ENCODE peak calls at places on chromosome 10, in eight cellular contexts. U is upper lobe of right lung; S is A549; C is breast epithelium; F is neural crest cell; Z is left ventricle myocardium inferior; O is activated CD8-positive, alpha-beta T cell treated with anti-CD3 and anti-CD28 coated beads for 36 hours; L is RWPE1. K is an unnamed sample.

GRCh38 chr10:6916601-6917000 is 336.5 kb upstream of the PRKCQ start:
- DNase-seq in U (no peak), S (no peak), C (no peak), F (no peak), Z (no peak), O (no peak), L (no peak), K (no peak)

GRCh38 chr10:99329238-99329890 is at the start of gene CNNM1:
- DNase-seq in U (peak), S (peak), C (no peak), F (peak), Z (no peak), O (peak), L (peak), K (no peak)

GRCh38 chr10:106500585-106501525 is 663.7 kb downstream of the SORCS1 start:
- DNase-seq in U (no peak), S (no peak), C (no peak), F (no peak), Z (no peak), O (no peak), L (no peak), K (no peak)

GRCh38 chr10:17915181-17915580 is 36.5 kb upstream of the SLC39A12 start:
- DNase-seq in U (no peak), S (no peak), C (no peak), F (no peak), Z (no peak), O (no peak), L (no peak), K (no peak)

GRCh38 chr10:17409170-17409733 is 45.1 kb downstream of the ST8SIA6 start:
- DNase-seq in U (no peak), S (no peak), C (no peak), F (no peak), Z (no peak), O (no peak), L (no peak), K (no peak)

GRCh38 chr10:78931333-78932083 is 137.3 kb upstream of the ZMIZ1 start:
- DNase-seq in U (peak), S (no peak), C (peak), F (no peak), Z (peak), O (no peak), L (no peak), K (no peak)

GRCh38 chr10:9922123-9922685 is 1095.5 kb upstream of the CELF2 start:
- DNase-seq in U (no peak), S (no peak), C (no peak), F (no peak), Z (no peak), O (no peak), L (no peak), K (no peak)

GRCh38 chr10:46014683-46015405 is 15.6 kb downstream of the NCOA4 start:
- DNase-seq in U (no peak), S (no peak), C (no peak), F (no peak), Z (no peak), O (no peak), L (no peak), K (no peak)

GRCh38 chr10:106513328-106513727 is 651.2 kb downstream of the SORCS1 start:
- DNase-seq in U (no peak), S (no peak), C (no peak), F (no peak), Z (no peak), O (no peak), L (peak), K (no peak)

GRCh38 chr10:48791267-48791928 is 106.7 kb downstream of the WDFY4 start:
- DNase-seq in U (no peak), S (no peak), C (no peak), F (no peak), Z (no peak), O (no peak), L (no peak), K (peak)

GRCh38 chr10:113368660-113369059 is 184.2 kb upstream of the HABP2 start:
- DNase-seq in U (no peak), S (no peak), C (no peak), F (no peak), Z (no peak), O (no peak), L (no peak), K (no peak)

GRCh38 chr10:35236739-35237138 is 99.6 kb upstream of the CCNY start:
- DNase-seq in U (no peak), S (peak), C (no peak), F (no peak), Z (no peak), O (no peak), L (no peak), K (no peak)

GRCh38 chr10:30554443-30554831 is 75.1 kb downstream of the LYZL2 start:
- DNase-seq in U (no peak), S (no peak), C (no peak), F (no peak), Z (no peak), O (no peak), L (no peak), K (no peak)

GRCh38 chr10:2262878-2263277 is 525.6 kb upstream of the ADARB2 start:
- DNase-seq in U (no peak), S (no peak), C (no peak), F (no peak), Z (no peak), O (no peak), L (no peak), K (no peak)

GRCh38 chr10:44282606-44283300 is 102.1 kb downstream of the CXCL12 start:
- DNase-seq in U (no peak), S (no peak), C (no peak), F (no peak), Z (no peak), O (no peak), L (no peak), K (no peak)

GRCh38 chr10:35639651-35640311 is 2.3 kb downstream of the FZD8 start:
- DNase-seq in U (peak), S (no peak), C (no peak), F (peak), Z (peak), O (no peak), L (no peak), K (no peak)

GRCh38 chr10:17918187-17918903 is 33.4 kb upstream of the SLC39A12 start:
- DNase-seq in U (no peak), S (no peak), C (no peak), F (no peak), Z (no peak), O (no peak), L (no peak), K (no peak)

GRCh38 chr10:7862121-7862514 is 43.8 kb downstream of the TAF3 start:
- DNase-seq in U (no peak), S (no peak), C (no peak), F (no peak), Z (no peak), O (no peak), L (no peak), K (no peak)

GRCh38 chr10:91860885-91861284 is 48.4 kb downstream of the FGFBP3 start:
- DNase-seq in U (no peak), S (no peak), C (no peak), F (no peak), Z (no peak), O (no peak), L (no peak), K (no peak)

GRCh38 chr10:91856637-91857036 is 52.6 kb downstream of the FGFBP3 start:
- DNase-seq in U (no peak), S (no peak), C (no peak), F (no peak), Z (no peak), O (peak), L (no peak), K (no peak)
- TF ChIP-seq CTCF in U (no peak), S (peak), C (no peak), F (peak), Z (no peak), O (peak), L (peak), K (no peak)

DNA sequence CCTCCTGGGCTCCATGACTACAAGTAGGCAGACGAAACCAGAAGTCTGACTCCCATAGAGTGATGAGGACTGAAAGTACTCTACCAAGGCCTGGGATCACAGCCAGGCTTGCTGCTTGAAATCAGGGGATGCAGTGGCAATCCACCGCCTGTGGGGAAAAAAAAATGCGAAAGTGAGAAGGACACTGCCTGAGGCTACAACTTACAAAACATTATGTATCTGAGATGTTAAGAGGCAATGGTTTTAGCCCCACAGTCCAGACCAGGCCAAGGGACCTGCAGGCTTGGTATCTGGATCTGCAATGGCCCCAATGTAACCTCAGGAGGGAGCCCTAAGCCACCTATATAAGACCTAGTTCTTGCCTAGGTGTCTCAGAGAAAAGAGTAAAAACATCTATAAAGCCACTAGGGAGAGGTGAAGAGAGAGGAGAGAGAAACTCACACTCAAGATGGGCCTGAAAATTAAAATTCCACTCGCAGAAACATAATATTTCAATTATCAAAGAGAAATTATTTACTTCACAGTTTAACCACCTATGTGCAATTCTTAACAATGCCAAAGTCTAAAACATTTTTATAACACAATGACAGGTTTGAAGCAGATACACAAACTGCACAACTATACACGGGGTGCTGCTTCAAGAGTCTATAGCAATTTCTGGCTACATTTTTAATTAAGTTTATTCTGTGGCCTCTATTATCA is 13.9 kb downstream of the DNAJC1 start:
- DNase-seq in U (peak), S (peak), C (no peak), F (peak), Z (peak), O (peak), L (peak), K (no peak)
- TF ChIP-seq CTCF in U (peak), S (peak), C (peak), F (peak), Z (peak), O (peak), L (peak), K (no peak)

GRCh38 chr10:12543589-12543988 is 194.2 kb downstream of the CAMK1D start:
- DNase-seq in U (no peak), S (no peak), C (no peak), F (no peak), Z (no peak), O (no peak), L (no peak), K (no peak)

GRCh38 chr10:12550994-12551393 is 201.6 kb downstream of the CAMK1D start:
- DNase-seq in U (no peak), S (no peak), C (no peak), F (no peak), Z (no peak), O (no peak), L (no peak), K (no peak)

GRCh38 chr10:12547301-12547771 is 198.0 kb downstream of the CAMK1D start:
- DNase-seq in U (no peak), S (no peak), C (no peak), F (no peak), Z (no peak), O (no peak), L (no peak), K (no peak)

GRCh38 chr10:12549297-12549696 is 199.9 kb downstream of the CAMK1D start:
- DNase-seq in U (no peak), S (no peak), C (no peak), F (no peak), Z (no peak), O (no peak), L (peak), K (no peak)
- TF ChIP-seq CTCF in U (no peak), S (peak), C (no peak), F (no peak), Z (no peak), O (no peak), L (no peak), K (no peak)

GRCh38 chr10:120799849-120800248 is 51.3 kb upstream of the WDR11 start:
- DNase-seq in U (no peak), S (no peak), C (no peak), F (no peak), Z (no peak), O (no peak), L (no peak), K (no peak)
- TF ChIP-seq CTCF in U (no peak), S (no peak), C (no peak), F (no peak), Z (no peak), O (no peak), L (no peak), K (no peak)